ENCODE peak calls at places on chromosomes 16 and 17, in five cellular contexts. A is germinal center; C is left cardiac atrium; K is CD8-positive, alpha-beta memory T cell; L is HT-29. E is an unnamed sample.

GRCh38 chr17:10380631-10381408 is 8.0 kb upstream of the MYH13 start:
- DNase-seq in A (no peak), C (no peak), K (no peak), L (no peak), E (no peak)

GRCh38 chr17:11880714-11881113 is 116.6 kb downstream of the ZNF18 start:
- DNase-seq in A (no peak), C (no peak), K (no peak), L (peak), E (no peak)

GRCh38 chr16:81707411-81708321 is 71.4 kb upstream of the PLCG2 start:
- DNase-seq in A (no peak), C (no peak), K (no peak), L (peak), E (peak)

GRCh38 chr17:21676281-21677111 is 15.8 kb upstream of the KCNJ18 start:
- DNase-seq in A (no peak), C (no peak), K (no peak), L (no peak), E (peak)

GRCh38 chr16:9966569-9967157 is 215.6 kb downstream of the GRIN2A start:
- DNase-seq in A (no peak), C (no peak), K (no peak), L (no peak), E (no peak)

GRCh38 chr17:46976626-46977270 is 2.3 kb downstream of the RPRML start:
- DNase-seq in A (no peak), C (no peak), K (no peak), L (peak), E (no peak)

GRCh38 chr16:66207139-66207863 is 159.2 kb upstream of the CDH5 start:
- DNase-seq in A (no peak), C (peak), K (no peak), L (no peak), E (no peak)

GRCh38 chr17:36001862-36002603 is 680 bp upstream of the CCL15 start:
- DNase-seq in A (no peak), C (no peak), K (no peak), L (peak), E (peak)

GRCh38 chr16:89201467-89202377 is 1.4 kb upstream of the SLC22A31 start:
- DNase-seq in A (peak), C (peak), K (peak), L (no peak), E (peak)

GRCh38 chr17:77127735-77128361 is 12.9 kb upstream of the SEC14L1 start:
- DNase-seq in A (no peak), C (peak), K (peak), L (no peak), E (peak)

GRCh38 chr16:70730016-70730415 is 44.2 kb upstream of the MTSS2 start:
- DNase-seq in A (no peak), C (no peak), K (no peak), L (no peak), E (no peak)

GRCh38 chr17:1617620-1618174 is 10.9 kb downstream of the SLC43A2 start:
- DNase-seq in A (no peak), C (peak), K (no peak), L (peak), E (peak)

GRCh38 chr16:78443780-78444422 is 344.4 kb downstream of the WWOX start:
- DNase-seq in A (no peak), C (peak), K (no peak), L (no peak), E (no peak)

GRCh38 chr16:74626741-74627416 is 20.0 kb upstream of the GLG1 start:
- DNase-seq in A (no peak), C (no peak), K (no peak), L (no peak), E (no peak)

GRCh38 chr16:6247771-6248170 is 1084.9 kb upstream of the RBFOX1 start:
- DNase-seq in A (no peak), C (no peak), K (no peak), L (no peak), E (no peak)

GRCh38 chr16:83586036-83586810 is 221.6 kb upstream of the HSBP1 start:
- DNase-seq in A (no peak), C (no peak), K (no peak), L (no peak), E (no peak)

GRCh38 chr17:40702271-40702670 is 1.3 kb downstream of the KRT24 start:
- DNase-seq in A (no peak), C (no peak), K (no peak), L (no peak), E (no peak)

GRCh38 chr17:45305532-45306087 is 11.2 kb downstream of the MAP3K14 start:
- DNase-seq in A (no peak), C (no peak), K (no peak), L (no peak), E (no peak)

GRCh38 chr17:31510273-31511175 is 119.0 kb downstream of the RAB11FIP4 start:
- DNase-seq in A (no peak), C (peak), K (no peak), L (no peak), E (no peak)

GRCh38 chr17:64115871-64116534 is 13.9 kb downstream of the ERN1 start:
- DNase-seq in A (no peak), C (no peak), K (no peak), L (no peak), E (no peak)

GRCh38 chr16:303760-304505 is 21.0 kb downstream of the PDIA2 start:
- DNase-seq in A (no peak), C (no peak), K (no peak), L (peak), E (no peak)

GRCh38 chr17:68356520-68356919 is 65.2 kb downstream of the ARSG start:
- DNase-seq in A (no peak), C (no peak), K (peak), L (no peak), E (peak)

GRCh38 chr17:33942414-33942813 is 312.7 kb upstream of the CCL2 start:
- DNase-seq in A (no peak), C (no peak), K (no peak), L (no peak), E (peak)

GRCh38 chr16:71287454-71287853 is 1.7 kb downstream of the CMTR2 start:
- DNase-seq in A (no peak), C (no peak), K (no peak), L (no peak), E (no peak)

GRCh38 chr16:66365588-66365987 is 903 bp upstream of the CDH5 start:
- DNase-seq in A (no peak), C (peak), K (no peak), L (no peak), E (no peak)

GRCh38 chr17:81366648-81367047 is 28.6 kb upstream of the BAHCC1 start:
- DNase-seq in A (no peak), C (no peak), K (no peak), L (no peak), E (no peak)

GRCh38 chr17:56142325-56142724 is 10.9 kb upstream of the ANKFN1 start:
- DNase-seq in A (no peak), C (no peak), K (no peak), L (no peak), E (no peak)

GRCh38 chr16:77555101-77555500 is 120.3 kb upstream of the ADAMTS18 start:
- DNase-seq in A (no peak), C (no peak), K (no peak), L (no peak), E (no peak)

GRCh38 chr17:652310-652709 is 62.3 kb downstream of the VPS53 start:
- DNase-seq in A (no peak), C (peak), K (no peak), L (no peak), E (peak)

GRCh38 chr17:57311281-57312216 is 55.2 kb downstream of the MSI2 start:
- DNase-seq in A (no peak), C (no peak), K (no peak), L (peak), E (peak)

GRCh38 chr16:80994451-80994850 is 12.2 kb downstream of the CMC2 start:
- DNase-seq in A (no peak), C (no peak), K (no peak), L (no peak), E (no peak)

GRCh38 chr17:57456622-57457021 is 200.3 kb downstream of the MSI2 start:
- DNase-seq in A (no peak), C (no peak), K (no peak), L (no peak), E (no peak)

GRCh38 chr17:62704381-62704971 is 77.0 kb downstream of the MRC2 start:
- DNase-seq in A (no peak), C (peak), K (no peak), L (no peak), E (no peak)

E was measured in mucosa of gallbladder.